ENCODE peak calls at places on chromosomes 2 and 18, in four cellular contexts. Y is neural progenitor cell, T is cardiac muscle cell, N is mesenchymal stem cell. W is an unnamed sample.

GRCh38 chr2:30981101-30981500 is 157.1 kb downstream of the GALNT14 start:
- DNase-seq in N (no peak), Y (no peak), T (no peak), W (no peak)

GRCh38 chr2:54899576-54900200 is 150.6 kb downstream of the RTN4 start:
- DNase-seq in T (peak), N (peak), Y (peak), W (no peak)

GRCh38 chr18:37714621-37715020 is 149.0 kb upstream of the CELF4 start:
- DNase-seq in Y (no peak), T (no peak), N (no peak), W (no peak)

GRCh38 chr2:60312618-60313017 is 240.8 kb downstream of the BCL11A start:
- DNase-seq in N (no peak), T (no peak), Y (no peak), W (no peak)

GRCh38 chr2:231662811-231663457 is 45.4 kb upstream of the PTMA start:
- DNase-seq in Y (no peak), T (no peak), N (no peak), W (no peak)

GRCh38 chr18:35890323-35890722 is 82.2 kb upstream of the RMP24 start:
- DNase-seq in Y (no peak), T (no peak), N (no peak), W (no peak)

GRCh38 chr18:4433762-4434161 is 21.3 kb downstream of the DLGAP1 start:
- DNase-seq in N (no peak), T (no peak), Y (no peak), W (no peak)

GRCh38 chr18:50619833-50620232 is 59.9 kb downstream of the MAPK4 start:
- DNase-seq in Y (no peak), T (no peak), N (no peak), W (no peak)

GRCh38 chr18:8374652-8375051 is 234.6 kb upstream of the RAB12 start:
- DNase-seq in T (no peak), Y (no peak), N (no peak), W (no peak)

GRCh38 chr2:133232556-133232955 is 335.7 kb downstream of the NCKAP5 start:
- DNase-seq in T (peak), Y (no peak), N (no peak), W (no peak)

GRCh38 chr2:184157141-184157540 is 441.2 kb upstream of the ZNF804A start:
- DNase-seq in Y (no peak), T (no peak), N (no peak), W (no peak)

GRCh38 chr2:168780671-168781071 is 21.8 kb upstream of the NOSTRIN start:
- DNase-seq in Y (no peak), N (no peak), T (peak), W (no peak)

GRCh38 chr2:223522796-223523195 is 79.4 kb downstream of the SCG2 start:
- DNase-seq in N (no peak), T (no peak), Y (no peak), W (no peak)

GRCh38 chr2:108323619-108324018 is 34.9 kb downstream of the SULT1C2 start:
- DNase-seq in Y (no peak), T (no peak), N (peak), W (no peak)

GRCh38 chr2:144520718-144521487 is 984 bp upstream of the ZEB2 start:
- DNase-seq in Y (no peak), N (peak), T (peak), W (no peak)

GRCh38 chr2:227404575-227404974 is 16.8 kb upstream of the SCYGR1 start:
- DNase-seq in T (no peak), N (no peak), Y (no peak), W (no peak)

GRCh38 chr2:197266477-197266876 is 44.1 kb downstream of the ANKRD44 start:
- DNase-seq in Y (no peak), T (no peak), N (no peak), W (no peak)

GRCh38 chr2:143205106-143205764 is 76.0 kb downstream of the ARHGAP15 start:
- DNase-seq in T (peak), Y (no peak), N (peak), W (no peak)

GRCh38 chr18:61496374-61496773 is 163.1 kb downstream of the CDH20 start:
- DNase-seq in N (no peak), Y (no peak), T (no peak), W (no peak)

GRCh38 chr18:67551146-67551545 is 34.6 kb upstream of the DSEL start:
- DNase-seq in Y (peak), N (no peak), T (no peak), W (no peak)

GRCh38 chr2:53632126-53632460 is 135.5 kb upstream of the CHAC2 start:
- DNase-seq in Y (no peak), T (no peak), N (no peak), W (no peak)
- H3K27ac ChIP-seq in Y (no peak), T (no peak), N (no peak), W (no peak)

GRCh38 chr2:237863102-237863511 is 3.7 kb downstream of the RAMP1 start:
- DNase-seq in N (no peak), Y (no peak), T (no peak), W (no peak)
- H3K27ac ChIP-seq in N (no peak), Y (no peak), T (no peak), W (peak)

DNA sequence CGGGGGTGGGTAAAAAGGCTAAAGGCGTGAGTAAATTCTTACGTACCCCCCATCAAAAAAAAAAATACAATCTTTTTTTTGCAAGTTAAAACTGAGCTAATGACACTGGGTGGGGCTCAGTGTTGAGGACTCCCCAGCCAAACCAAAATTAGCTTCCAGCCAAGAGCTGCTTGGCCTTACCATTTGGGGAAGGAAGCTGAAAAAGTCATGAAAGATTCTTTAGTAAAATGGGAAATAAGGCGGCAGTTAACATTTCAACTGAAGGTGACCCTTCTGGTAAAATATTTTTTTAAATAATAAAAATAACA is 16.4 kb downstream of the SMAD7 start:
- DNase-seq in N (no peak), Y (no peak), T (no peak), W (no peak)
- H3K27ac ChIP-seq in N (peak), Y (no peak), T (peak), W (peak)

GRCh38 chr2:157414050-157414449 is 29.8 kb downstream of the CYTIP start:
- DNase-seq in T (no peak), Y (no peak), N (no peak), W (no peak)
- H3K27ac ChIP-seq in T (no peak), Y (no peak), N (no peak), W (no peak)